ENCODE peak calls at places on chromosomes 12 and 14, in six cellular contexts. F is ovary, Q is GM13977, V is nephron progenitor cell, X is esophagus squamous epithelium, R is IMR-90. Y is an unnamed sample.

GRCh38 chr12:131950182-131950913 is 606 bp downstream of the EP400 start:
- DNase-seq in F (peak; percentile 58), V (peak; percentile 61), R (no peak), X (no peak), Q (peak; percentile 58), Y (no peak)

GRCh38 chr12:50066402-50066801 is 9.0 kb downstream of the ASIC1 start:
- DNase-seq in V (no peak), Q (no peak), R (peak; percentile 90), X (no peak), F (no peak), Y (peak; percentile 91)

GRCh38 chr12:25459541-25459951 is 93.5 kb downstream of the LMNTD1 start:
- DNase-seq in F (no peak), R (no peak), X (no peak), V (no peak), Q (no peak), Y (no peak)

GRCh38 chr12:105100998-105101397 is 6.5 kb upstream of the WASHC4 start:
- DNase-seq in R (peak; percentile 45), X (no peak), F (no peak), Q (no peak), V (no peak), Y (peak; percentile 28)

GRCh38 chr14:68926236-68926635 is 52.9 kb downstream of the ACTN1 start:
- DNase-seq in R (no peak), X (no peak), V (no peak), Q (no peak), F (no peak), Y (no peak)

GRCh38 chr12:49622501-49623141 is 740 bp upstream of the PRPF40B start:
- DNase-seq in V (peak; percentile 29), Q (peak; percentile 73), X (no peak), F (peak; percentile 41), R (peak; percentile 3), Y (peak; percentile 14)

GRCh38 chr14:89214221-89214965 is 202.6 kb downstream of the FOXN3 start:
- DNase-seq in F (no peak), X (no peak), V (no peak), Q (no peak), R (no peak), Y (no peak)

GRCh38 chr12:110766311-110767154 is 23.8 kb upstream of the PPP1CC start:
- DNase-seq in R (no peak), Q (no peak), X (no peak), V (no peak), F (no peak), Y (no peak)

GRCh38 chr14:75373616-75374015 is 54.2 kb upstream of the JDP2 start:
- DNase-seq in Q (no peak), X (no peak), R (no peak), V (no peak), F (no peak), Y (no peak)

GRCh38 chr12:130826151-130826801 is 12.8 kb downstream of the STX2 start:
- DNase-seq in Q (no peak), R (peak; percentile 69), F (no peak), X (no peak), V (peak; percentile 55), Y (peak; percentile 64)

GRCh38 chr14:65062096-65063075 is 39.9 kb downstream of the MAX start:
- DNase-seq in X (no peak), Q (no peak), V (no peak), R (no peak), F (no peak), Y (no peak)

GRCh38 chr14:30257946-30258661 is 300.9 kb upstream of the G2E3 start:
- DNase-seq in X (no peak), V (no peak), Q (no peak), F (no peak), R (no peak), Y (no peak)

GRCh38 chr12:91819132-91819447 is 326.6 kb downstream of the BTG1 start:
- DNase-seq in Q (no peak), X (no peak), R (no peak), V (no peak), F (no peak), Y (no peak)

GRCh38 chr12:124506145-124506831 is 61.1 kb downstream of the NCOR2 start:
- DNase-seq in Q (no peak), V (no peak), X (peak; percentile 25), R (no peak), F (peak; percentile 93), Y (no peak)

GRCh38 chr14:95290769-95291440 is 28.8 kb downstream of the CLMN start:
- DNase-seq in F (no peak), X (no peak), Q (no peak), R (no peak), V (no peak), Y (no peak)

GRCh38 chr12:45130881-45131281 is 80.0 kb upstream of the DBX2 start:
- DNase-seq in Q (peak; percentile 58), F (peak; percentile 39), R (peak; percentile 63), V (peak; percentile 48), X (no peak), Y (peak; percentile 54)

GRCh38 chr14:52399886-52400599 is 85.9 kb downstream of the PTGER2 start:
- DNase-seq in F (no peak), X (no peak), R (peak; percentile 74), Q (no peak), V (no peak), Y (no peak)

GRCh38 chr12:103677341-103677740 is 90.3 kb downstream of the STAB2 start:
- DNase-seq in R (no peak), Q (no peak), F (no peak), V (no peak), X (no peak), Y (no peak)

GRCh38 chr14:68337279-68337678 is 455.6 kb downstream of the ZFP36L1 start:
- DNase-seq in X (no peak), F (no peak), R (no peak), Q (no peak), V (no peak), Y (no peak)

GRCh38 chr12:30885321-30885720 is 41.2 kb upstream of the TSPAN11 start:
- DNase-seq in R (no peak), Q (no peak), V (no peak), X (no peak), F (no peak), Y (no peak)

GRCh38 chr12:121803861-121804416 is at the start of gene SETD1B:
- DNase-seq in F (peak; percentile 67), R (peak; percentile 44), V (peak; percentile 54), X (no peak), Q (peak; percentile 68), Y (peak; percentile 54)

GRCh38 chr14:75821828-75822521 is 159.8 kb downstream of the TGFB3 start:
- DNase-seq in X (no peak), R (peak; percentile 52), V (no peak), F (no peak), Q (no peak), Y (peak; percentile 49)

GRCh38 chr12:24084800-24085199 is 135.3 kb upstream of the SOX5 start:
- DNase-seq in Q (no peak), X (no peak), V (no peak), F (no peak), R (no peak), Y (no peak)

GRCh38 chr12:51721281-51721940 is 127.1 kb downstream of the FIGNL2 start:
- DNase-seq in V (peak; percentile 64), R (peak; percentile 36), Q (peak; percentile 33), X (no peak), F (peak; percentile 18), Y (no peak)
- TF ChIP-seq CTCF in V (no peak), R (peak; percentile 23), Q (no peak), X (no peak), F (no peak), Y (no peak)

DNA sequence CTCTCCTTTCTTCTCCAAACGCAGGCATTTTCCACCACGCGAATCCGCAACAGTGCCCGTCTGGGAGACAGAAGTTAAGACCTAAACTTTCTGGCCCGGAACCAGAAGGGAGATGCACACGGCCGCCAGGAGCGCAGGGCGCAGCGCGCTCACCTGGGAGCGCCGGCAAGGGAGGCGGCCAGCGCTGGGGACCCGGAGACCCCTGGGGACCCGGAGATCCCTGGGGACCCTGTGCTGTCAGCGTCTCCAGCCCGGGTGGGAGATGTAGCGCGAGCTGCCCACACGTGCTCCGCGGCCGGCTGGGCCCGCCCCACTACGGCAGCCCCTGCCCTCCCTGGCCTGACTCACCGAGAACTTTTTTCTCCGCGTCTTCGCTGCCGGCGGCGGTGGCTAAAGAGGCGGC is 620 bp downstream of the YBX3 start:
- DNase-seq in R (peak; percentile 65), F (peak; percentile 70), Q (peak; percentile 78), X (no peak), V (peak; percentile 52), Y (peak; percentile 48)
- TF ChIP-seq CTCF in R (no peak), F (peak; percentile 25), Q (no peak), X (no peak), V (no peak), Y (no peak)

DNA sequence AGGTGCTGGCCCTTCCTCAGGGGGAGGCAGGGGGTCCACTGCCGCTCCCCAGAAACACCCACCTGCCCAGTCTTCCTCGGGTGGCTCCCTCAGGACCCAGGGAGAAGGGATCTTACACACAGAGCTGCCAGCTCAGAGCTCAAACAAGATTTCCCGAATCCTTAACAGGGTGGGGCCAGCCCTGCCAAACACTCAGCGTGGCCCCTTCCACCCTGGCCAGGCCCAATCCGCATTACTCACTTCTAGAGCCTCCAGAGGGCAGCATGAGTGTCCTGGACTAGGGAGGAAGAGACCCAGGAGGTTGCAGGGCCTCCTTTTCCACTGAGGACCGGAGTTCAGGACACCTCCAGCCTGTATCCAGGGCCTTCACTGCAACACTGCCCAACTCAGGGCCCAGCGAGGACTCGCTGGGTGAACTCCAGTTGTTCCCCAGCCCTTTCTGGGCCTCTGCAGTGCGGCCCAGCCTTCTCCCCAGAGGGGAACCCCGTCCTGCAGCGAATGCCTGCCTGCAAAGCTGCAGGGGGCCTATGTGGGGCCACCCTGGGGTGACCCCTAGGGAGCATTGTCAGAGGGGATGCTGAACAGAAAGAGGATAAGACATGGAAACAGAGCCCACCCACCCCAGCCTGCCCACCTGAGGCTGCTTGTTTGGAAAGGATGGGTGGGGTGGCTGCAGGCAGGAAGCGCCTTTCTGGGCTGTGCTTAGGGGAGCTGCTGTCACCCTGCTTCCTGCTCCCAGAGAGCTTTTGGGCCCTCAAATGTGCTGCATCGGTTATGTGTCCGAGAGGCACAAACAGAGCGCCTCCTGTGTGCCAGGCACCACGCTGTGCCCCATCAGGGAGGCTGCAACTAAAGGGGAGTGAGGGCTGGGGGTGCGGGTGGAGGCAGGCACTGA is 43.8 kb downstream of the CCNK start:
- DNase-seq in V (no peak), R (peak; percentile 59), Q (no peak), F (peak; percentile 35), X (no peak), Y (peak; percentile 49)
- TF ChIP-seq CTCF in V (no peak), R (peak; percentile 49), Q (no peak), F (no peak), X (no peak), Y (peak; percentile 59)

DNA sequence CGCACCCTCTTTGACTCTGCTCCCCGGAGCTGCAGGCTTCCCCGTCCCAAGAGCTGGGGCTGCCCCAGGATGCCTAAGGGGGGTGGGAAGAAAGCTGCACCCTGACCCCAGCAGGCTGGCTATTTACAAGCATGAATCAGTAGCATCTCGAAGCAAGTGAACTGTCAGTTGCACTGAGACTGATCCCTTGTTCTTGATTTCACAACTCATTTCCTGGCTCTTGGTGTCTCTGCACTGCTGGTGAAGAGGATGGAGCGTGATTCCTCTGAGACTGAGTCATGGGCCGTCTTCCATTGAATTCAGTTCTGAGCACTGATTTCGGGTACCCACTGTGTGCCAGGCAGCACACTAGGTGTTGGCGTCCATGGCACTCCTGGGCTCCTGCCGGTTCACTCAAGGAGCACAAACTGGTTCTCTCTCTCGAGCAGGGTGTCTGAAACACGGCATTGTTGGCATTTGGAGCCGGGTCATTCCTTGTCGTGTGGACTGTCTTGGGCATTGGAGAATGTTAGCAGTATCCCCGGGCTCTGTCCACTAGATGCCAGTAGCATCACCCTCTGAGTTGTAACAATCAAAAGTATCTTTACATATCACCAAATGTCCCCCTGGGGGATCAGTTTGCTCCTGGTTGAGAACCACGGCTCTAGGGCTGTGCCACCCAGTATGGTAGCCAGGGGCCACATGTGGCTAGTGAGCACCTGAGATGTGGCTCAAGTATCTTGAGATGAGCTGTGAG is 86.9 kb downstream of the RIN3 start:
- DNase-seq in V (no peak), F (no peak), X (no peak), R (peak; percentile 87), Q (no peak), Y (peak; percentile 89)
- TF ChIP-seq CTCF in V (no peak), F (no peak), X (no peak), R (peak; percentile 9), Q (no peak), Y (peak; percentile 71)

GRCh38 chr12:100128509-100128908 is 14.2 kb downstream of the BLTP3B start:
- DNase-seq in V (peak; percentile 14), X (no peak), Q (no peak), F (no peak), R (peak; percentile 41), Y (peak; percentile 53)
- TF ChIP-seq CTCF in V (no peak), X (no peak), Q (peak; percentile 8), F (no peak), R (peak; percentile 40), Y (peak; percentile 60)